ENCODE peak calls at places on chromosomes 5 and 9, in four cellular contexts. One of them, this sample, is unnamed.

GRCh38 chr5:178231736-178232123 is 872 bp downstream of the PHYKPL start:
- DNase-seq in heart right ventricle: no peak
- DNase-seq in amniotic stem cell: no peak
- DNase-seq in choroid plexus epithelial cell: no peak
- DNase-seq in this sample: no peak

GRCh38 chr5:75335952-75336624 is 932 bp upstream of the HMGCR start:
- DNase-seq in amniotic stem cell: peak
- DNase-seq in heart right ventricle: peak
- DNase-seq in choroid plexus epithelial cell: peak
- DNase-seq in this sample: peak

GRCh38 chr9:134287591-134288518 is 38.4 kb upstream of the RXRA start:
- DNase-seq in amniotic stem cell: no peak
- DNase-seq in choroid plexus epithelial cell: no peak
- DNase-seq in heart right ventricle: no peak
- DNase-seq in this sample: no peak

GRCh38 chr5:64763948-64764503 is 4.5 kb downstream of the SREK1IP1 start:
- DNase-seq in amniotic stem cell: no peak
- DNase-seq in heart right ventricle: no peak
- DNase-seq in choroid plexus epithelial cell: no peak
- DNase-seq in this sample: no peak

GRCh38 chr5:179183481-179183880 is 123.3 kb downstream of the ZNF354C start:
- DNase-seq in choroid plexus epithelial cell: no peak
- DNase-seq in amniotic stem cell: no peak
- DNase-seq in heart right ventricle: no peak
- DNase-seq in this sample: no peak

GRCh38 chr5:124665625-124666024 is 80.8 kb downstream of the ZNF608 start:
- DNase-seq in amniotic stem cell: no peak
- DNase-seq in choroid plexus epithelial cell: no peak
- DNase-seq in heart right ventricle: no peak
- DNase-seq in this sample: no peak

GRCh38 chr9:27368317-27368985 is 71.5 kb upstream of the EQTN start:
- DNase-seq in amniotic stem cell: no peak
- DNase-seq in heart right ventricle: peak
- DNase-seq in choroid plexus epithelial cell: peak
- DNase-seq in this sample: no peak

GRCh38 chr9:33374634-33375237 is 27.6 kb downstream of the AQP7 start:
- DNase-seq in heart right ventricle: peak
- DNase-seq in choroid plexus epithelial cell: peak
- DNase-seq in amniotic stem cell: peak
- DNase-seq in this sample: peak

GRCh38 chr9:98994226-98995058 is 50.7 kb downstream of the COL15A1 start:
- DNase-seq in heart right ventricle: no peak
- DNase-seq in choroid plexus epithelial cell: no peak
- DNase-seq in amniotic stem cell: no peak
- DNase-seq in this sample: no peak

GRCh38 chr5:59275537-59276276 is 617.8 kb downstream of the PDE4D start:
- DNase-seq in choroid plexus epithelial cell: peak
- DNase-seq in heart right ventricle: peak
- DNase-seq in amniotic stem cell: no peak
- DNase-seq in this sample: peak

GRCh38 chr5:976849-977751 is 31.5 kb upstream of the NKD2 start:
- DNase-seq in choroid plexus epithelial cell: no peak
- DNase-seq in heart right ventricle: peak
- DNase-seq in amniotic stem cell: no peak
- DNase-seq in this sample: no peak

GRCh38 chr5:123098767-123099513 is 9.9 kb downstream of the PRDM6 start:
- DNase-seq in amniotic stem cell: no peak
- DNase-seq in choroid plexus epithelial cell: no peak
- DNase-seq in heart right ventricle: no peak
- DNase-seq in this sample: no peak

GRCh38 chr9:4979224-4979623 is 5.8 kb upstream of the JAK2 start:
- DNase-seq in choroid plexus epithelial cell: peak
- DNase-seq in heart right ventricle: no peak
- DNase-seq in amniotic stem cell: no peak
- DNase-seq in this sample: no peak

GRCh38 chr5:90548069-90548593 is 10.5 kb upstream of the ADGRV1 start:
- DNase-seq in choroid plexus epithelial cell: no peak
- DNase-seq in amniotic stem cell: no peak
- DNase-seq in heart right ventricle: peak
- DNase-seq in this sample: no peak

GRCh38 chr9:75891277-75892167 is 1.0 kb downstream of the PCSK5 start:
- DNase-seq in choroid plexus epithelial cell: peak
- DNase-seq in heart right ventricle: peak
- DNase-seq in amniotic stem cell: no peak
- DNase-seq in this sample: peak

GRCh38 chr5:5494489-5495402 is 72.3 kb downstream of the ICE1 start:
- DNase-seq in heart right ventricle: peak
- DNase-seq in amniotic stem cell: no peak
- DNase-seq in choroid plexus epithelial cell: peak
- DNase-seq in this sample: peak

GRCh38 chr5:116847960-116848359 is 273.3 kb upstream of the SEMA6A start:
- DNase-seq in choroid plexus epithelial cell: no peak
- DNase-seq in heart right ventricle: no peak
- DNase-seq in amniotic stem cell: no peak
- DNase-seq in this sample: no peak

GRCh38 chr5:78552729-78553341 is 95.7 kb downstream of the LHFPL2 start:
- DNase-seq in amniotic stem cell: no peak
- DNase-seq in choroid plexus epithelial cell: no peak
- DNase-seq in heart right ventricle: no peak
- DNase-seq in this sample: peak